ENCODE peak calls at places on chromosomes 12 and 14, in five cellular contexts. N is tibial nerve, B is uterus, G is A549, A is IMR-90. K is an unnamed sample.
A peak's percentile ranks its signal among the peaks of the same experiment; 100 is the strongest.

GRCh38 chr14:36161781-36162180 is 14.7 kb downstream of the PTCSC3 start:
- DNase-seq in B (no peak), G (no peak), N (no peak), A (no peak), K (no peak)

GRCh38 chr12:91127751-91128150 is 16.5 kb upstream of the LUM start:
- DNase-seq in N (no peak), G (no peak), A (peak; percentile 61), B (no peak), K (no peak)

GRCh38 chr12:6538420-6539275 is 4.3 kb downstream of the GAPDH start:
- DNase-seq in N (no peak), B (no peak), A (peak; percentile 60), G (peak; percentile 42), K (no peak)

GRCh38 chr14:50363734-50364113 is 33.0 kb downstream of the CDKL1 start:
- DNase-seq in B (no peak), G (no peak), A (peak; percentile 18), N (no peak), K (peak; percentile 50)

GRCh38 chr12:88855301-88855700 is 275.0 kb upstream of the KITLG start:
- DNase-seq in B (no peak), A (no peak), G (no peak), N (no peak), K (no peak)

GRCh38 chr12:55997535-55997859 is 421 bp downstream of the SUOX start:
- DNase-seq in G (no peak), N (no peak), A (no peak), B (no peak), K (no peak)

GRCh38 chr14:103668117-103668516 is 39.1 kb downstream of the KLC1 start:
- DNase-seq in A (no peak), B (no peak), N (no peak), G (no peak), K (no peak)

GRCh38 chr14:36672095-36672494 is 10.4 kb downstream of the PAX9 start:
- DNase-seq in G (no peak), N (no peak), A (no peak), B (no peak), K (no peak)

GRCh38 chr12:108332791-108333382 is 6.2 kb downstream of the CMKLR1 start:
- DNase-seq in B (no peak), N (no peak), G (no peak), A (no peak), K (no peak)

GRCh38 chr12:32454866-32455265 is 55.5 kb downstream of the FGD4 start:
- DNase-seq in B (no peak), N (no peak), A (no peak), G (no peak), K (no peak)

GRCh38 chr14:30322819-30323218 is 236.1 kb upstream of the G2E3 start:
- DNase-seq in G (no peak), B (no peak), N (no peak), A (no peak), K (no peak)

GRCh38 chr12:79710707-79711483 is 20.1 kb upstream of the PAWR start:
- DNase-seq in B (no peak), N (no peak), A (no peak), G (no peak), K (no peak)

GRCh38 chr12:57738661-57739237 is at the start of gene AGAP2:
- DNase-seq in A (no peak), G (no peak), N (no peak), B (no peak), K (no peak)

GRCh38 chr12:58310828-58311273 is 369.5 kb downstream of the ATP23 start:
- DNase-seq in G (peak; percentile 75), A (peak; percentile 99), B (no peak), N (no peak), K (no peak)

GRCh38 chr12:62632521-62632920 is 165.9 kb downstream of the MON2 start:
- DNase-seq in B (peak; percentile 61), G (no peak), N (peak; percentile 25), A (no peak), K (peak; percentile 41)

GRCh38 chr14:34498684-34499412 is 36.8 kb upstream of the SPTSSA start:
- DNase-seq in G (peak; percentile 52), A (peak; percentile 22), B (no peak), N (no peak), K (no peak)

DNA sequence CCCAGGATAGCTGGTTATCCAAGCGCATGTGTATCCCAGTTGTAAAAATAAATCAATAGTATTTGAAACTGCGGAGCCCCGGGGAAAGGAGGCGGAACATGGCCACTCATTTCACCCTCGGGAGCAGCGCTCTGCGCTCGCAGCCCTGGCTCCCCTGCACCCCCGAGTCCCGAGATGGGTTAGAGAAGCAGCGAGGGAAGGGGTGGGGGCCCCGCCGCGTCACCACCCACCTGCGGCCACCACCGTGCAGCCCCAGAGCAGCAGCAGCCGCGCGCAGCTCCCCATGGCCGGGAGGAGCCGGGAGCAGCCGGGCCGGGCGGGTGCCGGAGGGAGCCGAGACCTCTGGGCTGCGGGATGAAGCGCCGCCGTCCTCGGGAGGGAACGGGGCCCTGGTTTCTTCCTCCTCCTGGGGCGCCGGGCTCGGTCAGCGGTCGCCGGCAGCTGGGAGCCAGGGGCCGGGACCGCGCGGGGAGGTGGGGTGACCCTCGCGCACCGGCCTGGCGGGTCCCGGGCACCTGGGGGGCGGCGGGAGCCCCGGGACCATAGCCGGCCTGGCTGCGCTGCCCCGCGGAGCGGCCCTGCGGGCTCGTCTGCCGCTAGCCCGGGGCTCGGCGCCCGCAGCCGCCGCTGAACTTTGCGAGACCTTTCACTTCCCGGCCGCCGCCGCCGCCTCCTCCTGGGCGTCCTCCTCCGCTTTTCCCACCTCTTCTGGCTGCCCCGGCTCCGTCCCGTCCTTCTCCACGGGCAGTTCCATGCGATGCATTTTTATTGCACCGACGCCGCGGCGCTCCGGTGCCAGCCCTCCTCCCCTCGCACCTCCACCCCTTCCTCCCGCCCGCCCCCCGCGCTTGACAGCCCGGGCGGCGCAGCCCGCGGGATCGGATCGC is at the start of gene NTN4:
- DNase-seq in N (peak; percentile 15), B (peak; percentile 23), G (peak; percentile 33), A (peak; percentile 24), K (peak; percentile 36)
- TF ChIP-seq POLR2A in N (no peak), B (no peak), G (peak; percentile 35), A (no peak), K (no peak)

DNA sequence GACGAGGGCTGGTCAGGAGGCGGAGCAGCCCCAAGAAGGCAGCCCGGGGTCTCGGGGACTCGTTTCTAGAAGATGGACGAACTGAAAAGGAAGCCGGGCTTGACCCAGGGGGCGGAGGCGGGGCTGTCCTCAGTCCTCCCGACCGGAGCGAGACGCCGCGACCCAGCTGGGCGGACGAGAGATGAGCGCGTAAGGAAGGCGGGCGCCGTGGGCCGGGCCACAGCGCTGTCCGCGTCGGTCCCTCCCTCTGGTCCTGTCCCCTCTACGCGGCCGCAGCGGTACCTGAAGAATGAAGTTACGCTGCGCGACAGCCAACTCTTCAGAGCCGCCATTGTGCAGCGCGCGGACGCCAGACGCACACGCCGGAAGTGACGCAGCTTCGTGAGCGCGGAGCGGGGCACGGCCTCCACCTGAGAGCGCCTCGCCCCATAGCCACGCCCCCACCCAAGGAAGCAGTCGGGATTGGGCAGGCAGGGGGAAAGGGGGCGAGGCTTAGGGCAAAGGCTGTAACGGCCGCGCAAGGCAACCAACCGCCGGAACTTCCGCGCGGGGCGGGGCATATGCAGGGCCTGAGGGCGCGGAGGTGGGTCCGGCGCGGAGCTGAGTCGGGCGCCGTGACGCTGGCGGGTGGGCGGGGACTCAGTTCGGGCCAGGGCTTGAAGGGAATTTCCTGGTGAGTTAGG is at the start of gene DIABLO:
- DNase-seq in B (peak; percentile 100), G (peak; percentile 92), A (peak; percentile 99), N (peak; percentile 99), K (peak; percentile 91)
- TF ChIP-seq POLR2A in B (peak; percentile 97), G (peak; percentile 95), A (peak; percentile 96), N (peak; percentile 95), K (peak; percentile 95)

GRCh38 chr14:93974833-93975232 is 1.5 kb downstream of the ASB2 start:
- DNase-seq in G (no peak), B (no peak), A (no peak), N (no peak), K (no peak)
- TF ChIP-seq POLR2A in G (no peak), B (no peak), A (no peak), N (no peak), K (no peak)

GRCh38 chr14:77076118-77076631 is 21.9 kb upstream of the CIPC start:
- DNase-seq in A (no peak), N (peak; percentile 85), G (no peak), B (peak; percentile 68), K (no peak)
- TF ChIP-seq POLR2A in A (no peak), N (no peak), G (no peak), B (peak; percentile 44), K (no peak)

GRCh38 chr12:39628836-39629235 is 9.2 kb upstream of the ABCD2 start:
- DNase-seq in N (no peak), B (no peak), G (no peak), A (no peak), K (no peak)

GRCh38 chr12:39623919-39624318 is 4.3 kb upstream of the ABCD2 start:
- DNase-seq in B (no peak), A (no peak), G (no peak), N (no peak), K (no peak)

GRCh38 chr12:39632670-39633069 is 13.1 kb upstream of the ABCD2 start:
- DNase-seq in G (no peak), A (no peak), N (no peak), B (no peak), K (no peak)

GRCh38 chr12:39626033-39626814 is 6.6 kb upstream of the ABCD2 start:
- DNase-seq in G (no peak), N (no peak), A (no peak), B (no peak), K (no peak)

DNA sequence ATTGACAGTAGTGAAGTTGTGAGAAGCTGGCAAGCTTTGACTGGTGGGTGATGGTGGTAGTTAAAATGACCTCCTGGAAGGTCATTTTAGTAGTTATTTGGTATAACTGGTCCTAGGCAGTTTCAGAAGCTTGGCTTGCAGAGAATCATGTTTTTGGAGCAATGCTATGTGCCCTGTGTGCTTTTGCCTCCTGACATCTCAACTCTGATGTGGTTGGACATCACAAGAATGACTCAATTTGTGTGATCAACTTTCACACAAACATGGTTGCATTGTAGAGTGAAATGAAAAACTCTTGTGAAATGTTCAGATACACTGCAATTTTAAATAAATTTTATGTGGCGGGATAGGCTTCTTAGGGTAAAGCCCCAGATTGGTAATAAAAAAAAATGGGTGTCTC is 8.3 kb upstream of the ABCD2 start:
- DNase-seq in A (no peak), N (no peak), G (no peak), B (no peak), K (no peak)
- TF ChIP-seq POLR2A in A (no peak), N (no peak), G (no peak), B (no peak), K (no peak)

GRCh38 chr14:21437063-21437901 is 18.6 kb downstream of the CHD8 start:
- DNase-seq in N (peak; percentile 98), A (peak; percentile 99), G (peak; percentile 91), B (peak; percentile 99), K (peak; percentile 82)
- TF ChIP-seq POLR2A in N (peak; percentile 66), A (no peak), G (peak; percentile 17), B (peak; percentile 48), K (peak; percentile 77)